ENCODE peak calls at places on chromosomes 7 and 10, in ten cellular contexts. One of them, this sample, is unnamed.

GRCh38 chr7:121752706-121753105 is 120.3 kb upstream of the PTPRZ1 start:
- DNase-seq in heart right ventricle: no peak
- DNase-seq in astrocyte of the cerebellum: no peak
- DNase-seq in cardiac fibroblast: peak
- DNase-seq in tibial artery: no peak
- DNase-seq in CD4-positive, CD25-positive, alpha-beta regulatory T cell: no peak
- DNase-seq in fibroblast of mammary gland: peak
- DNase-seq in AG04450: no peak
- DNase-seq in uterus: no peak
- DNase-seq in IMR-90: peak
- DNase-seq in this sample: no peak

GRCh38 chr7:142018154-142018553 is 22.5 kb downstream of the MGAM start:
- DNase-seq in heart right ventricle: no peak
- DNase-seq in astrocyte of the cerebellum: no peak
- DNase-seq in cardiac fibroblast: no peak
- DNase-seq in tibial artery: no peak
- DNase-seq in CD4-positive, CD25-positive, alpha-beta regulatory T cell: no peak
- DNase-seq in fibroblast of mammary gland: no peak
- DNase-seq in AG04450: no peak
- DNase-seq in uterus: no peak
- DNase-seq in IMR-90: no peak
- DNase-seq in this sample: no peak

GRCh38 chr7:7478569-7478968 is 57.1 kb downstream of the COL28A1 start:
- DNase-seq in heart right ventricle: peak
- DNase-seq in astrocyte of the cerebellum: no peak
- DNase-seq in cardiac fibroblast: no peak
- DNase-seq in tibial artery: no peak
- DNase-seq in CD4-positive, CD25-positive, alpha-beta regulatory T cell: no peak
- DNase-seq in fibroblast of mammary gland: no peak
- DNase-seq in AG04450: no peak
- DNase-seq in uterus: no peak
- DNase-seq in IMR-90: no peak
- DNase-seq in this sample: no peak

GRCh38 chr7:140646931-140647647 is 6.5 kb upstream of the DENND2A start:
- DNase-seq in heart right ventricle: peak
- DNase-seq in astrocyte of the cerebellum: no peak
- DNase-seq in cardiac fibroblast: no peak
- DNase-seq in tibial artery: peak
- DNase-seq in CD4-positive, CD25-positive, alpha-beta regulatory T cell: peak
- DNase-seq in fibroblast of mammary gland: no peak
- DNase-seq in AG04450: no peak
- DNase-seq in uterus: peak
- DNase-seq in IMR-90: peak
- DNase-seq in this sample: peak

GRCh38 chr7:111229181-111229740 is 138.3 kb downstream of the LRRN3 start:
- DNase-seq in heart right ventricle: no peak
- DNase-seq in astrocyte of the cerebellum: no peak
- DNase-seq in cardiac fibroblast: no peak
- DNase-seq in tibial artery: no peak
- DNase-seq in CD4-positive, CD25-positive, alpha-beta regulatory T cell: no peak
- DNase-seq in fibroblast of mammary gland: no peak
- DNase-seq in AG04450: no peak
- DNase-seq in uterus: no peak
- DNase-seq in IMR-90: no peak
- DNase-seq in this sample: no peak

GRCh38 chr10:137606-138005 is 2.4 kb downstream of the ZMYND11 start:
- DNase-seq in heart right ventricle: no peak
- DNase-seq in astrocyte of the cerebellum: no peak
- DNase-seq in cardiac fibroblast: peak
- DNase-seq in tibial artery: no peak
- DNase-seq in CD4-positive, CD25-positive, alpha-beta regulatory T cell: no peak
- DNase-seq in fibroblast of mammary gland: peak
- DNase-seq in AG04450: no peak
- DNase-seq in uterus: no peak
- DNase-seq in IMR-90: peak
- DNase-seq in this sample: no peak

GRCh38 chr10:24645784-24646183 is 77.9 kb downstream of the ARHGAP21 start:
- DNase-seq in heart right ventricle: no peak
- DNase-seq in astrocyte of the cerebellum: no peak
- DNase-seq in cardiac fibroblast: peak
- DNase-seq in tibial artery: no peak
- DNase-seq in CD4-positive, CD25-positive, alpha-beta regulatory T cell: no peak
- DNase-seq in fibroblast of mammary gland: peak
- DNase-seq in AG04450: no peak
- DNase-seq in uterus: no peak
- DNase-seq in IMR-90: peak
- DNase-seq in this sample: no peak

GRCh38 chr7:90492250-90492649 is 22.8 kb downstream of the PTTG1IP2 start:
- DNase-seq in heart right ventricle: no peak
- DNase-seq in astrocyte of the cerebellum: no peak
- DNase-seq in cardiac fibroblast: no peak
- DNase-seq in tibial artery: no peak
- DNase-seq in CD4-positive, CD25-positive, alpha-beta regulatory T cell: no peak
- DNase-seq in fibroblast of mammary gland: no peak
- DNase-seq in AG04450: no peak
- DNase-seq in uterus: no peak
- DNase-seq in IMR-90: no peak
- DNase-seq in this sample: no peak

GRCh38 chr10:6678211-6678803 is 98.2 kb upstream of the PRKCQ start:
- DNase-seq in heart right ventricle: peak
- DNase-seq in astrocyte of the cerebellum: no peak
- DNase-seq in cardiac fibroblast: peak
- DNase-seq in tibial artery: peak
- DNase-seq in CD4-positive, CD25-positive, alpha-beta regulatory T cell: peak
- DNase-seq in fibroblast of mammary gland: peak
- DNase-seq in AG04450: no peak
- DNase-seq in uterus: peak
- DNase-seq in IMR-90: peak
- DNase-seq in this sample: peak

GRCh38 chr10:99172130-99172738 is 63.4 kb downstream of the HPSE2 start:
- DNase-seq in heart right ventricle: no peak
- DNase-seq in astrocyte of the cerebellum: peak
- DNase-seq in cardiac fibroblast: peak
- DNase-seq in tibial artery: no peak
- DNase-seq in CD4-positive, CD25-positive, alpha-beta regulatory T cell: no peak
- DNase-seq in fibroblast of mammary gland: peak
- DNase-seq in AG04450: peak
- DNase-seq in uterus: no peak
- DNase-seq in IMR-90: peak
- DNase-seq in this sample: no peak

GRCh38 chr7:155489158-155489840 is 31.4 kb downstream of the EN2 start:
- DNase-seq in heart right ventricle: no peak
- DNase-seq in astrocyte of the cerebellum: no peak
- DNase-seq in cardiac fibroblast: no peak
- DNase-seq in tibial artery: no peak
- DNase-seq in CD4-positive, CD25-positive, alpha-beta regulatory T cell: no peak
- DNase-seq in fibroblast of mammary gland: no peak
- DNase-seq in AG04450: no peak
- DNase-seq in uterus: no peak
- DNase-seq in IMR-90: no peak
- DNase-seq in this sample: no peak

DNA sequence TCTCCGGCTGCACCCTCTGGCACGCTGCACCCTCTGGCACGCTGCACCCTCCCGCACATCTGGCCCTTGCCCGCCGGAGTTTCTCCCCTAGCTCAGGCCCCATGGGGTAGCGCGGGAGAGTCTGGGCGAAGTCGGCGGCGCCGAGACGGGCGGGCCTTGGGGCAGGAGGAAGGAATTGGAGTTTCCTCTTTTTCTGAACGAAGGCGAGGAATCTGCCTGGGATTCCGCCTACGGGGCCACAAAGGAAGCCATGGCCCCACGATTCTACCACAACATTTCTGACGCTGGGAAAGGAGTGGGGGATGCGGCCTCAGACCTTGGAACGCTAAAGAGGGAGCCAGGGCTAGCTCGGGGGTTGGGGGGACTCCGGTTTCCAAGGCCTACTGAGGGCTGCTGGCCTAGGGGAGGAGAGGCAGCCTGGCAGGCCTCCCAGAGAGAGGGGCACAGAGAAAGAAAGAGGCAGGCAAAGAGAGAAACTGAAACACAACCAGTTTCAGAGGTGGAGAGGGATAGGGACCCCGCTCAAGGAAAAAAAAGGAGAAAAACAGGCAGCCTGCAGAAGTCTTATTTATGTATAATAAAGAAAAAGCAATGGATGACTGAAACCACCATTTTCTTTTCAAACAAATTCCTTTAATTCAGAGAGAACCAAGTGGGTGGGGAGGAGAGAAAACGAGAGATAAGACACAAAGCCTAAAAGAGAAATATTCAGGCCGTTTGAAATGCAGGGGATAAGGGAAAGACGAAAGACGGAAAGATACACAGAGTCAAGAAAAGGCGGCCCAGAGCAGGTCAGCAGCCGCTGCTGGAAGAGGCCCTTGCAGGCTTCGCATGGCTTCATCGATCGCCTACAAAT is 4.3 kb downstream of the TLX1 start:
- DNase-seq in heart right ventricle: no peak
- DNase-seq in astrocyte of the cerebellum: no peak
- DNase-seq in cardiac fibroblast: no peak
- DNase-seq in tibial artery: no peak
- DNase-seq in CD4-positive, CD25-positive, alpha-beta regulatory T cell: no peak
- DNase-seq in fibroblast of mammary gland: no peak
- DNase-seq in AG04450: no peak
- DNase-seq in uterus: no peak
- DNase-seq in IMR-90: no peak
- DNase-seq in this sample: no peak
- H3K4me3 ChIP-seq in heart right ventricle: peak
- H3K4me3 ChIP-seq in astrocyte of the cerebellum: no peak
- H3K4me3 ChIP-seq in cardiac fibroblast: no peak
- H3K4me3 ChIP-seq in tibial artery: peak
- H3K4me3 ChIP-seq in CD4-positive, CD25-positive, alpha-beta regulatory T cell: no peak
- H3K4me3 ChIP-seq in fibroblast of mammary gland: no peak
- H3K4me3 ChIP-seq in AG04450: no peak
- H3K4me3 ChIP-seq in uterus: no peak
- H3K4me3 ChIP-seq in IMR-90: no peak
- H3K4me3 ChIP-seq in this sample: no peak

DNA sequence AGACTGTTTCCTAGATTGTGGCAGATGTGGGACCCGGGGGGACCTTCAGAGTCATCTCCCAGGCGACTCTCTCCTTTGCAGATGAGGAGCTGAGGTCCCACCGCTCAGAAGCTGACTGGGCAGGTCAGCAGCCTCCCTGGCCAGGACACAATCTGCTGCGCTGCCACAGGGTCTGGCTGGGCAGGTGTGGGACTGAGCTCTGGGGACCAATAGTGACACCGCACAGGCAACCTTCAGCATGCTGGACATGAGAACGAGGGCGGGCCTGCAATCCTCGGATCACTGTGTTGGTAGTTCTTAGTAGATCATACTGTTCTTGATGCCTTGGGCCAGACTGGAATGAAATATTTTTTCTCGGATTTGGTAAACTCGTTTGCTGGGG is 20.5 kb upstream of the CRYGN start:
- DNase-seq in heart right ventricle: peak
- DNase-seq in astrocyte of the cerebellum: no peak
- DNase-seq in cardiac fibroblast: no peak
- DNase-seq in tibial artery: peak
- DNase-seq in CD4-positive, CD25-positive, alpha-beta regulatory T cell: no peak
- DNase-seq in fibroblast of mammary gland: no peak
- DNase-seq in AG04450: no peak
- DNase-seq in uterus: peak
- DNase-seq in IMR-90: no peak
- DNase-seq in this sample: no peak
- H3K4me3 ChIP-seq in heart right ventricle: peak
- H3K4me3 ChIP-seq in astrocyte of the cerebellum: peak
- H3K4me3 ChIP-seq in cardiac fibroblast: no peak
- H3K4me3 ChIP-seq in tibial artery: peak
- H3K4me3 ChIP-seq in CD4-positive, CD25-positive, alpha-beta regulatory T cell: no peak
- H3K4me3 ChIP-seq in fibroblast of mammary gland: peak
- H3K4me3 ChIP-seq in AG04450: peak
- H3K4me3 ChIP-seq in uterus: peak
- H3K4me3 ChIP-seq in IMR-90: no peak
- H3K4me3 ChIP-seq in this sample: no peak

GRCh38 chr7:120274899-120275298 is 1.9 kb downstream of the KCND2 start:
- DNase-seq in heart right ventricle: no peak
- DNase-seq in astrocyte of the cerebellum: no peak
- DNase-seq in cardiac fibroblast: no peak
- DNase-seq in tibial artery: no peak
- DNase-seq in CD4-positive, CD25-positive, alpha-beta regulatory T cell: no peak
- DNase-seq in fibroblast of mammary gland: no peak
- DNase-seq in AG04450: no peak
- DNase-seq in uterus: no peak
- DNase-seq in IMR-90: no peak
- DNase-seq in this sample: no peak

GRCh38 chr7:120278773-120279172 is 5.8 kb downstream of the KCND2 start:
- DNase-seq in heart right ventricle: no peak
- DNase-seq in astrocyte of the cerebellum: no peak
- DNase-seq in cardiac fibroblast: no peak
- DNase-seq in tibial artery: no peak
- DNase-seq in CD4-positive, CD25-positive, alpha-beta regulatory T cell: no peak
- DNase-seq in fibroblast of mammary gland: no peak
- DNase-seq in AG04450: no peak
- DNase-seq in uterus: no peak
- DNase-seq in IMR-90: no peak
- DNase-seq in this sample: no peak

GRCh38 chr7:120273476-120273975 is 551 bp downstream of the KCND2 start:
- DNase-seq in heart right ventricle: no peak
- DNase-seq in astrocyte of the cerebellum: peak
- DNase-seq in cardiac fibroblast: peak
- DNase-seq in tibial artery: no peak
- DNase-seq in CD4-positive, CD25-positive, alpha-beta regulatory T cell: no peak
- DNase-seq in fibroblast of mammary gland: peak
- DNase-seq in AG04450: no peak
- DNase-seq in uterus: peak
- DNase-seq in IMR-90: no peak
- DNase-seq in this sample: no peak

GRCh38 chr7:120274482-120274881 is 1.5 kb downstream of the KCND2 start:
- DNase-seq in heart right ventricle: no peak
- DNase-seq in astrocyte of the cerebellum: no peak
- DNase-seq in cardiac fibroblast: no peak
- DNase-seq in tibial artery: no peak
- DNase-seq in CD4-positive, CD25-positive, alpha-beta regulatory T cell: no peak
- DNase-seq in fibroblast of mammary gland: no peak
- DNase-seq in AG04450: no peak
- DNase-seq in uterus: no peak
- DNase-seq in IMR-90: no peak
- DNase-seq in this sample: no peak

DNA sequence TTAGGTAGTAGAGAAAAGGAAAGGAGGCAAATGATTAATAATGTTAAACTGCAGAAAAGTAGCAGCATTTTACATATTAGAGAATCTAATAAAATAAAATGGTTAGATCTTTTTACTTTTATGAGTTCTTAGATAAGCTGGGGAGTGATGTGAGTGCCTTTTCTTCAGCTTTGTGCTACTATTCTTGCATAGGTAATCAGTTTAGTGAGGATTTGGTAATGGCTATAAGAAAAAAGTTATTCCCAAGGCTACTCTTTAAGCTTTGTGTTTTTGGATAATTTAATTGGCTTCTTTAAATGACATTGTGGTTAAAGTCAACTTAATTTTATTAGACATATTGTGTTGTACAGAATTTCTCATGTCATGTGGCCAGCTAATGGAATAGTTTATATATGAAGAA is 3.7 kb downstream of the KCND2 start:
- DNase-seq in heart right ventricle: no peak
- DNase-seq in astrocyte of the cerebellum: no peak
- DNase-seq in cardiac fibroblast: no peak
- DNase-seq in tibial artery: no peak
- DNase-seq in CD4-positive, CD25-positive, alpha-beta regulatory T cell: no peak
- DNase-seq in fibroblast of mammary gland: no peak
- DNase-seq in AG04450: no peak
- DNase-seq in uterus: no peak
- DNase-seq in IMR-90: no peak
- DNase-seq in this sample: no peak
- H3K4me3 ChIP-seq in heart right ventricle: no peak
- H3K4me3 ChIP-seq in astrocyte of the cerebellum: no peak
- H3K4me3 ChIP-seq in cardiac fibroblast: no peak
- H3K4me3 ChIP-seq in tibial artery: no peak
- H3K4me3 ChIP-seq in CD4-positive, CD25-positive, alpha-beta regulatory T cell: no peak
- H3K4me3 ChIP-seq in fibroblast of mammary gland: no peak
- H3K4me3 ChIP-seq in AG04450: no peak
- H3K4me3 ChIP-seq in uterus: no peak
- H3K4me3 ChIP-seq in IMR-90: no peak
- H3K4me3 ChIP-seq in this sample: no peak

GRCh38 chr7:366171-366916 is 76.4 kb downstream of the FOXL3 start:
- DNase-seq in heart right ventricle: no peak
- DNase-seq in astrocyte of the cerebellum: no peak
- DNase-seq in cardiac fibroblast: peak
- DNase-seq in tibial artery: no peak
- DNase-seq in CD4-positive, CD25-positive, alpha-beta regulatory T cell: no peak
- DNase-seq in fibroblast of mammary gland: no peak
- DNase-seq in AG04450: no peak
- DNase-seq in uterus: no peak
- DNase-seq in IMR-90: peak
- DNase-seq in this sample: no peak
- H3K4me3 ChIP-seq in heart right ventricle: no peak
- H3K4me3 ChIP-seq in astrocyte of the cerebellum: no peak
- H3K4me3 ChIP-seq in cardiac fibroblast: no peak
- H3K4me3 ChIP-seq in tibial artery: no peak
- H3K4me3 ChIP-seq in CD4-positive, CD25-positive, alpha-beta regulatory T cell: peak
- H3K4me3 ChIP-seq in fibroblast of mammary gland: no peak
- H3K4me3 ChIP-seq in AG04450: peak
- H3K4me3 ChIP-seq in uterus: no peak
- H3K4me3 ChIP-seq in IMR-90: peak
- H3K4me3 ChIP-seq in this sample: no peak

This sample was measured in CD8-positive, alpha-beta memory T cell.